ENCODE peak calls at places on chromosomes 12 and 14, in ten cellular contexts. Q, B, M, I, U, D, G, A, J and E are unnamed samples.

GRCh38 chr14:74620497-74620921 is 8.5 kb upstream of the LTBP2 start:
- DNase-seq in Q (peak), B (no peak), M (no peak), I (no peak), U (no peak), D (peak), G (no peak), A (no peak), J (peak), E (no peak)

GRCh38 chr14:64758025-64758521 is 53.8 kb downstream of the PLEKHG3 start:
- DNase-seq in Q (no peak), B (no peak), M (no peak), I (no peak), U (peak), D (no peak), G (no peak), A (peak), J (no peak), E (peak)

GRCh38 chr12:56188786-56189335 is 422 bp downstream of the SMARCC2 start:
- DNase-seq in Q (no peak), B (no peak), M (peak), I (no peak), U (peak), D (peak), G (peak), A (no peak), J (no peak), E (no peak)

GRCh38 chr14:66315098-66315497 is 171.1 kb upstream of the CCDC196 start:
- DNase-seq in Q (no peak), B (no peak), M (no peak), I (no peak), U (no peak), D (no peak), G (no peak), A (no peak), J (no peak), E (no peak)

GRCh38 chr12:129535351-129535750 is 368.5 kb downstream of the TMEM132D start:
- DNase-seq in Q (no peak), B (no peak), M (no peak), I (no peak), U (no peak), D (no peak), G (no peak), A (no peak), J (no peak), E (no peak)

GRCh38 chr12:104083769-104084475 is 19.6 kb downstream of the HCFC2 start:
- DNase-seq in Q (no peak), B (no peak), M (no peak), I (no peak), U (no peak), D (no peak), G (no peak), A (no peak), J (no peak), E (no peak)

GRCh38 chr12:26112703-26113147 is 12.1 kb downstream of the BHLHE41 start:
- DNase-seq in Q (no peak), B (no peak), M (no peak), I (no peak), U (no peak), D (no peak), G (no peak), A (no peak), J (no peak), E (no peak)

GRCh38 chr14:51079489-51079888 is 15.4 kb downstream of the TRIM9 start:
- DNase-seq in Q (no peak), B (peak), M (no peak), I (no peak), U (no peak), D (no peak), G (no peak), A (peak), J (no peak), E (no peak)

GRCh38 chr14:90828642-90829487 is 12.6 kb upstream of the TTC7B start:
- DNase-seq in Q (no peak), B (no peak), M (no peak), I (peak), U (peak), D (no peak), G (no peak), A (peak), J (no peak), E (no peak)

DNA sequence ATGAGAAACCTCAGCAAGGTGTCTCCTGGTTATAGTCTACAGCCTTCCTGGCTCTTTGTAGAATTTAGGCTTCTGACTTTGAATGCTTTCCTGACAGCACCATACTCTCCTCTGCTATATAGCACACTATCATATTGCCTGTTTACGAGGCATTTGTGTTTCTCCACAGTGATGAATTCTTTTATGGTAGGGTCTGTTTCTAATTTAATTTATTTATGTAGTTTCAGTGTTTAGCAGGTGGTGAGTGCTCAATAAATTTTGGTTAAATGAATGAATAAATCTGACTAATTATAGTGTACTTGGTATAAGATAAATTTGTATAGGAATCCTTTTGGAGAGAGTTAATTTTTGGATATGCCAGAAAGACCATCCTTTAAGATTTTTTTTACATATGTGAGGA is 115.3 kb downstream of the RAD51B start:
- DNase-seq in Q (no peak), B (no peak), M (no peak), I (no peak), U (no peak), D (no peak), G (no peak), A (no peak), J (no peak), E (no peak)
- TF ChIP-seq POLR2AphosphoS5 in Q (no peak), B (no peak), M (no peak), I (no peak), U (no peak), D (no peak), G (no peak), A (no peak), J (no peak), E (no peak)

DNA sequence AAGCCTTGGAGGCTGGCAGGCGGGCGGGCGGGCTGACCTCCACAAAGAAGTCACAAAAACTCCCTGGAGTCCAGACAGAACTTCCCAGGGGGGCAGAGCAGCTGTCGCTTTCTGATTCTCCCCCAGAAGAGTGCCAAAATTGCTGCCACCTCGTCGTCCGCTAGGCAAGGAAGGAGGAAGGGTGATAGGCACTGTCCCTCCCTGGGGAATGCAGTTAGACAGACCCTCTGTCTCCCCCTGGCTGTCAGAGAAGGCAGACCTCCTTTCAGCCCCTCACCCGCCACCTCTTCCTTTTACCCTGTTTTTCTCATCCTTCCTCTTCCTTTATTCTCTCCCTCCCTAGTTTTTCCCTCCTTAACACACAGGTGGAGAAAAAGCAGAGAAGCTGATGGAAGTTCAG is 18.7 kb downstream of the GRIN2B start:
- DNase-seq in Q (peak), B (no peak), M (no peak), I (no peak), U (no peak), D (no peak), G (no peak), A (no peak), J (peak), E (no peak)
- TF ChIP-seq CTCF in Q (peak), B (no peak), M (no peak), I (no peak), U (no peak), D (peak), G (no peak), A (no peak), J (peak), E (no peak)

DNA sequence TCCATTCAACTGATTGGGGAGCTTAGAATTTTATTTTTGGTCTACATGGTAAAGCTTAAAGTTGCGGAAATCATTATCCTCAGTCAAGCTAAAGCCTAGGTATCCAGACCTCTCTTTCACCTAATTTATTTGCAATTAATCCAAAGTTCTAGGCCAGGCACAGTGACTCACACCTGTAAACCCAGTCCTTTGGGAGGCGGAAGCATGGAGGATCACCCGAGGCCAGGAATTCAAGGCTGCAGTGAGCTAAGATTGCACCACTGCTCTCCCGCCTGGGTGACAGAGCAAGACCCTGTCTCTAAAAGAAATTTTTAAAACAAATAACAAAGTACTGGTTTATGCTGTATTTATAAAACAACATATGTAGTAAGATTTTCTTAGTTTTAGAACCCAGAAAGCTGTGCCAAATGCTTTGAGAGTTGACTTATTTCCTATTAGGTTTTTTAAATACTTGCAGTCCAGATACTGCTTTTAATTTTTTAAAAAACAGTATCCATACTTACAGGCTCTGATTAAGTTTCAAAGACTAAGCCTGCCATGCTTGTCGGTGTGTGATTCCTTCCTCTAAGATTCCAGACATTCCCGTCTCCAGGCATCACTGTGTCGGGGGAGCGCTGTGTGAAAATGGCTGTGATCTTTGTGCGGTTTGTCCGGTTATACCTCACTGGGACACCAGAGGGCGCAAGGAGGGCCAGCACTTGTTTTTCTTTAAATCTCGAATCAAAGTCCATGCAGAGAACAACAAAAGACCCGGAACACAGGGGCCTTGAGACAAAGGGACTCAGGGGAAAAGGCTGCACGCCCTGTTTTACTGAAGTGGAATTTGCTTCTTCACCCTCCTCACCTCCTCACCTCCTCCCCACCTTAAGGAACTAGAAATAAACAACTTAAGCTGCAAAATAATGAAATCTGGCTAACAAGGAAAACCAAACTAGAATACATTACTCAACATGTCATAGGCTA is 24.6 kb upstream of the TMPO start:
- DNase-seq in Q (peak), B (peak), M (peak), I (peak), U (peak), D (peak), G (peak), A (peak), J (peak), E (peak)
- H3K4me3 ChIP-seq in Q (peak), B (no peak), M (no peak), I (no peak), U (no peak), D (no peak), G (no peak), A (peak), J (no peak), E (peak)

GRCh38 chr12:49069507-49070346 is at the start of gene RHEBL1:
- DNase-seq in Q (peak), B (peak), M (peak), I (peak), U (peak), D (peak), G (peak), A (peak), J (peak), E (peak)
- TF ChIP-seq POLR2AphosphoS5 in Q (peak), B (no peak), M (peak), I (peak), U (peak), D (no peak), G (no peak), A (peak), J (peak), E (no peak)

GRCh38 chr12:80632835-80633234 is 74.6 kb upstream of the MYF6 start:
- DNase-seq in Q (peak), B (no peak), M (no peak), I (no peak), U (no peak), D (no peak), G (no peak), A (no peak), J (no peak), E (no peak)
- TF ChIP-seq CTCF in Q (peak), B (no peak), M (no peak), I (no peak), U (no peak), D (peak), G (no peak), A (no peak), J (peak), E (no peak)

DNA sequence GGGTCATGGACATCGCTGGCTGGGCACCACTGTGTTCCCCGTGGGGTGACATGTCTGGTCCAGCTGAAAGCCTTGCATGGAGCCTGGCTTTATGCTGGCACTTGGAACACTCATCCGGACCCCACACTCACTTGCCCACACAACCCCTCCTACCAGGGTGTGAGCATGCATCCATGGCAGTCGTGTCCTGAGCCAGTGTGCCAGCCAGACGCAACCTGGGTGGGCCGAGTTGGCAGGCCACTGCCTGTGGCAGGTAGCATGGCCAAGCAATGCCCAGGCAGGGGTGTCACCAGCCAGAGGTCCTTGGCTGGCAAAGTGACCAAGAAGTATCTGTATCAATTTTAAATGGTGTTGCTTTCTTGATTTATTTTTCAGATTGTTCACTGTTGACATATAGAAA is 141.7 kb downstream of the CCDC59 start:
- DNase-seq in Q (no peak), B (no peak), M (no peak), I (no peak), U (no peak), D (no peak), G (no peak), A (no peak), J (no peak), E (no peak)
- H3K4me3 ChIP-seq in Q (no peak), B (no peak), M (no peak), I (no peak), U (no peak), D (no peak), G (no peak), A (no peak), J (no peak), E (no peak)

GRCh38 chr14:69680297-69680696 is 68.9 kb downstream of the SUSD6 start:
- DNase-seq in Q (no peak), B (no peak), M (no peak), I (no peak), U (no peak), D (no peak), G (no peak), A (no peak), J (no peak), E (no peak)

GRCh38 chr14:69684461-69685183 is 73.2 kb downstream of the SUSD6 start:
- DNase-seq in Q (no peak), B (no peak), M (no peak), I (no peak), U (peak), D (no peak), G (no peak), A (no peak), J (no peak), E (no peak)

GRCh38 chr14:69685217-69685616 is 73.8 kb downstream of the SUSD6 start:
- DNase-seq in Q (no peak), B (no peak), M (no peak), I (no peak), U (no peak), D (peak), G (no peak), A (no peak), J (no peak), E (no peak)

GRCh38 chr14:69683971-69684370 is 72.6 kb downstream of the SUSD6 start:
- DNase-seq in Q (no peak), B (no peak), M (no peak), I (no peak), U (no peak), D (no peak), G (no peak), A (no peak), J (no peak), E (no peak)

DNA sequence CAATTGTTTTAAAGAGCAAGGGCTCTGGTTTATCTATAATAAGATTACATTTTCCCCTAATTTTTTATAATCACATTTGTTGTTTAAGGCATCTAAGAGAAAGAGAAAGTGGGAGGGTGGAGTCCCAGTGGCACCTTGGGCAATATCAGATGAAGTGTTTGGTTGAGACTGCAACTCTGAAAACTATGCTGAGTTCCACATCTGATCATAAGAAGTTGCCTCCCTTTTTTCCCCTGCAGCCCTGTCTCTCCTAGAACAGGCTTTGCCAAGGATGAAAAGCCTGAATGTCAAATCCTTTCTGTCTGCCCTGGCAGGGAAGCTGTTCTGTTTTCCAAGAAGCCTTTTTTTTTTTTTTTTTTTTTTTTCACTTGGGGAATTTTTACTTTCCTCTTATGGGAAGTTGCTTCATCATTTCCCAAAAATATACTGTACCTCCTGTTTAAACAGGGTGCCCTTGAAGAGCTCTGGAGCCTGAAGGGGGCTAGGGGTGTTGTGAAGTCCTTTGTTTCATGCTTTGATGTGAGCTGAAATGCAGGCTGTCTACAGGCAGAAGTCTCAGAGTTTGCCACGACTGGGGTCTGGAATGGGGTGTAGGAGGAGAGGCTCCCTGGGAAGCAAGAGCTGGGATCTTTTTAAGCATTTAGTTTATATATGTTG is 71.3 kb downstream of the SUSD6 start:
- DNase-seq in Q (peak), B (peak), M (peak), I (no peak), U (no peak), D (no peak), G (no peak), A (no peak), J (no peak), E (no peak)
- TF ChIP-seq POLR2AphosphoS5 in Q (no peak), B (no peak), M (no peak), I (no peak), U (no peak), D (no peak), G (no peak), A (no peak), J (no peak), E (peak)

GRCh38 chr12:120903818-120904773 is at the start of gene SPPL3:
- DNase-seq in Q (peak), B (peak), M (peak), I (peak), U (peak), D (peak), G (peak), A (peak), J (peak), E (peak)
- TF ChIP-seq CTCF in Q (peak), B (no peak), M (no peak), I (no peak), U (no peak), D (no peak), G (no peak), A (no peak), J (no peak), E (no peak)

GRCh38 chr14:105167303-105168092 is 1.1 kb downstream of the JAG2 start:
- DNase-seq in Q (no peak), B (no peak), M (peak), I (peak), U (no peak), D (no peak), G (no peak), A (peak), J (no peak), E (no peak)
- H3K4me3 ChIP-seq in Q (no peak), B (peak), M (peak), I (peak), U (peak), D (peak), G (no peak), A (peak), J (peak), E (peak)